ENCODE peak calls at places on chromosomes 5 and 9, in nine cellular contexts. L is epithelial cell of proximal tubule, Z is Caco-2, M is GM12865, N is neural progenitor cell, A is kidney, X is epithelial cell of esophagus, S is choroid plexus epithelial cell, P is psoas muscle. H is an unnamed sample.

GRCh38 chr9:92655896-92656536 is 13.9 kb downstream of the IPPK start:
- DNase-seq in M (no peak), X (no peak), Z (no peak), N (no peak), L (no peak), S (no peak), A (no peak), P (no peak), H (no peak)

GRCh38 chr5:167898361-167899042 is 392.9 kb upstream of the WWC1 start:
- DNase-seq in X (no peak), S (no peak), M (no peak), P (no peak), L (no peak), N (no peak), Z (no peak), A (no peak), H (no peak)

GRCh38 chr5:89628876-89629635 is 746.1 kb upstream of the MEF2C start:
- DNase-seq in N (no peak), L (no peak), P (no peak), A (no peak), S (peak), Z (no peak), X (no peak), M (no peak), H (no peak)

GRCh38 chr9:125591888-125592287 is 115.1 kb downstream of the MAPKAP1 start:
- DNase-seq in Z (no peak), S (no peak), X (no peak), M (no peak), A (no peak), N (no peak), L (no peak), P (no peak), H (no peak)

GRCh38 chr9:76512826-76513225 is 53.8 kb downstream of the GCNT1 start:
- DNase-seq in M (no peak), Z (no peak), N (no peak), X (peak), P (no peak), L (no peak), A (no peak), S (peak), H (no peak)

GRCh38 chr5:81302596-81302995 is 1.2 kb downstream of the ZCCHC9 start:
- DNase-seq in N (no peak), M (no peak), Z (no peak), P (no peak), X (no peak), S (no peak), L (no peak), A (no peak), H (no peak)

GRCh38 chr9:133955821-133956411 is 36.2 kb downstream of the VAV2 start:
- DNase-seq in M (peak), P (peak), N (peak), L (no peak), X (no peak), Z (no peak), A (peak), S (peak), H (no peak)

GRCh38 chr5:97044057-97044456 is 98.4 kb downstream of the LIX1 start:
- DNase-seq in N (peak), P (no peak), Z (peak), M (peak), A (peak), S (peak), X (peak), L (no peak), H (no peak)

GRCh38 chr5:131381011-131381410 is 117.2 kb downstream of the CDC42SE2 start:
- DNase-seq in S (peak), P (no peak), A (no peak), L (no peak), N (no peak), M (peak), X (no peak), Z (no peak), H (no peak)

GRCh38 chr5:52269395-52269794 is 518.3 kb upstream of the ITGA1 start:
- DNase-seq in A (no peak), X (no peak), N (no peak), M (no peak), L (no peak), Z (no peak), S (no peak), P (no peak), H (no peak)

GRCh38 chr9:105007143-105007542 is 79.2 kb upstream of the ABCA1 start:
- DNase-seq in X (peak), A (no peak), N (no peak), L (peak), M (no peak), S (peak), Z (no peak), P (peak), H (no peak)

GRCh38 chr5:125612356-125613149 is 810.7 kb upstream of the GRAMD2B start:
- DNase-seq in S (no peak), L (no peak), N (no peak), P (peak), A (peak), M (no peak), Z (no peak), X (no peak), H (no peak)

GRCh38 chr9:82148849-82149544 is 160.4 kb downstream of the SPATA31D1 start:
- DNase-seq in L (no peak), P (no peak), Z (no peak), A (no peak), N (no peak), S (peak), X (no peak), M (no peak), H (no peak)

GRCh38 chr5:51632027-51632426 is 248.8 kb downstream of the ISL1 start:
- DNase-seq in X (no peak), M (no peak), L (no peak), N (no peak), P (no peak), Z (no peak), A (no peak), S (no peak), H (no peak)

GRCh38 chr5:101278011-101278687 is 375.1 kb upstream of the ST8SIA4 start:
- DNase-seq in Z (no peak), M (no peak), P (no peak), X (peak), N (no peak), L (peak), A (no peak), S (peak), H (no peak)

GRCh38 chr5:1000329-1000728 is 8.3 kb upstream of the NKD2 start:
- DNase-seq in A (peak), L (no peak), X (no peak), Z (no peak), P (no peak), N (no peak), S (no peak), M (no peak), H (no peak)

GRCh38 chr9:27572918-27573698 is at the start of gene C9orf72:
- DNase-seq in A (peak), Z (peak), S (no peak), P (peak), N (peak), M (peak), L (no peak), X (peak), H (peak)

GRCh38 chr5:105581988-105582690 is 2019.5 kb upstream of the NUDT12 start:
- DNase-seq in Z (no peak), P (no peak), A (no peak), S (no peak), N (no peak), L (no peak), M (no peak), X (no peak), H (no peak)

GRCh38 chr9:89614319-89614892 is 9.6 kb downstream of the GADD45G start:
- DNase-seq in P (no peak), N (no peak), A (no peak), S (no peak), L (no peak), Z (no peak), M (no peak), X (no peak), H (no peak)

GRCh38 chr5:2036885-2037284 is 154.2 kb upstream of the IRX4 start:
- DNase-seq in P (no peak), S (no peak), N (no peak), A (no peak), M (no peak), X (no peak), L (no peak), Z (no peak), H (no peak)

GRCh38 chr5:91495699-91496098 is 112.6 kb upstream of the ARRDC3 start:
- DNase-seq in P (no peak), A (no peak), X (no peak), Z (no peak), S (no peak), N (peak), M (no peak), L (no peak), H (no peak)

GRCh38 chr9:34992376-34992951 is 2.9 kb downstream of the DNAJB5 start:
- DNase-seq in X (peak), N (peak), S (peak), Z (no peak), P (peak), L (peak), A (peak), M (peak), H (no peak)

GRCh38 chr9:91421022-91421765 is 2.4 kb downstream of the NFIL3 start:
- DNase-seq in X (peak), S (peak), Z (no peak), N (peak), M (no peak), L (no peak), A (peak), P (peak), H (no peak)

GRCh38 chr5:122458278-122458872 is 146.3 kb downstream of the SNCAIP start:
- DNase-seq in S (peak), Z (no peak), L (no peak), P (no peak), M (peak), N (peak), A (no peak), X (peak), H (no peak)

DNA sequence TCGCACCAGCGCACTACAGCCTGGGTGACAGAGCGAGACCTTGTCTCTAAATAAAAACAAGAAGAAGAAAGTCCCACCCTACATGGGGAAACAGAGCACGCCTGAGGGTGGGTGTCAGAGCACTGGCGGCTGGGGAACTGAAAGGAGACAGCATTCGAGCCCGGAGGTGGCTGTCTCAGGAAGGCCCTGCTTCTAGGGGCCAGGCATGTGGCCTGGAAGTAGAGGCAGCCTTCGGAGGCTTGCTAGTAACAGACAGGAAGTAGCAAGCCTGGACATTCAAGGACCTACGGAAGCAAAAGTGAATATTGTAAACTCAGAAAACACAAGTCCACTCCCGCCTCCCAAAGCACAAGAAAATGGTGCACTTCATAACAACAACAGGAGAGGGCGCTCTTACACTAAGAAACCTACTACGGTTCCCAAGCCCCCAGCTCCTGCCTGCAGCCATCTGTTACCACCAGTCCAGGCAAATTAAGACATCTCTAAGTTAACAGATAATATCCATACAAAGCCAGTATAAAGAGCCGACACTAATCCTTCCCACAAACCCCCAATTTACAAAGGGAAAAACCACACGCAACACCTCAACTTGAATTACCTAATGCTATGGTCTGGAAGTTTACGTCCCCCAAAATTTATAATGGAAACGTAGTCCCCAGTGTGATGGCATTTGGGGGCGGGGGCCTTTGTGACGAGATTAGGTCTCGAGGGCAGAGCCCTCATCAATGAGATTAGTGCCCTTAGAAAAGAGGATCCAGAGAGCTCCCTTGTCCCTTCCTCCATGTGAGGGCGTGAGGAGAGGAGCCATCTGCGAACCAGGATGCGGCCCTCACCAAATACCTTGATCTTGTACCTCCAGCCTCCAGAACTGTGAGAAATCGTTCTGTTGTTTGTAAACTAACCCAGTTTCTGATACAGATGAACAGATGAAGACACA is 7.7 kb downstream of the RASGEF1C start:
- DNase-seq in Z (no peak), L (no peak), S (peak), N (peak), M (no peak), X (no peak), P (no peak), A (no peak), H (no peak)
- TF ChIP-seq CTCF in Z (peak), L (peak), S (peak), N (peak), M (no peak), X (no peak), P (peak), A (no peak), H (no peak)

GRCh38 chr9:137370865-137371520 is 52.0 kb downstream of the EXD3 start:
- DNase-seq in Z (peak), N (peak), X (no peak), A (peak), M (no peak), P (peak), L (no peak), S (no peak), H (no peak)

GRCh38 chr9:137372693-137373610 is 50.0 kb downstream of the EXD3 start:
- DNase-seq in Z (peak), N (no peak), L (no peak), M (no peak), A (peak), X (no peak), P (peak), S (no peak), H (no peak)

GRCh38 chr9:137373611-137373980 is 49.4 kb downstream of the EXD3 start:
- DNase-seq in A (peak), M (no peak), N (peak), Z (peak), P (no peak), S (no peak), L (no peak), X (no peak), H (no peak)

GRCh38 chr9:137371521-137371941 is 51.4 kb downstream of the EXD3 start:
- DNase-seq in S (no peak), A (peak), X (no peak), L (no peak), Z (peak), M (no peak), P (peak), N (no peak), H (no peak)

GRCh38 chr9:137371966-137372651 is 50.9 kb downstream of the EXD3 start:
- DNase-seq in A (peak), N (no peak), L (no peak), X (no peak), Z (peak), M (no peak), P (peak), S (no peak), H (no peak)
- TF ChIP-seq CTCF in A (no peak), N (no peak), L (no peak), X (no peak), Z (no peak), M (no peak), P (no peak), S (no peak), H (no peak)

DNA sequence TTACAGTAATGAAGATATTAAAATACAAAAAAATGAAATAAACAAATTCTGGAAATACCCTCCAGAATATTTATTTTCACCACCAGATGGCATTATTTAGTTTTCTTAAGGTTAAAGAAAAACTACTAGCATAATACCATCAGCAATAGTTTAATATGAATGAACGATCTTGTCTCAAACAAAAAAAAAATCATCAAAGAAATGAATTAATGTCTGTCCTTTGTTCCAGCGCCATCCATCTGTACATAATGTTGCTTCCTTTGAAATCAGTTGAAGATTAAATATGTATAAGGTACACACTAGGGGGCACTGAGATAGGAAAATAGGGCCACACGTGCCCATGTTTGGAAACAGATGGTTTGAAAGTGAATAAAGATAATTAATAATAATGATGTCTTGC is 84.9 kb upstream of the SLCO6A1 start:
- DNase-seq in N (no peak), X (peak), S (peak), L (no peak), A (no peak), M (peak), Z (no peak), P (no peak), H (no peak)
- TF ChIP-seq CTCF in N (peak), X (peak), S (peak), L (peak), A (no peak), M (no peak), Z (peak), P (peak), H (no peak)

GRCh38 chr5:154191467-154192261 is 1.1 kb downstream of the GALNT10 start:
- DNase-seq in N (no peak), L (no peak), A (no peak), M (no peak), X (no peak), P (no peak), Z (no peak), S (peak), H (no peak)
- TF ChIP-seq CTCF in N (no peak), L (no peak), A (no peak), M (no peak), X (no peak), P (no peak), Z (no peak), S (peak), H (no peak)